ENCODE peak calls at places on chromosome 5, in nine cellular contexts. Y is body of pancreas; H is IMR-90; X is right lobe of liver; B is heart left ventricle; U is breast epithelium; J is psoas muscle; R is CD4-positive, alpha-beta memory T cell; E is tibial nerve. K is an unnamed sample. For H3K4me1, the result is how much of the 10 kb centered on the place peaks cover.

GRCh38 chr5:55880453-55880852 is 29.3 kb downstream of the IL31RA start:
- DNase-seq in R (no peak), Y (no peak), H (no peak), X (no peak), J (no peak), E (no peak), U (no peak), B (no peak), K (no peak)

GRCh38 chr5:66956439-66956838 is 240.2 kb downstream of the CD180 start:
- DNase-seq in R (no peak), Y (no peak), B (no peak), E (no peak), J (no peak), X (no peak), U (no peak), H (no peak), K (no peak)

GRCh38 chr5:56093970-56094369 is 99.2 kb upstream of the IL6ST start:
- DNase-seq in B (no peak), J (no peak), X (no peak), E (no peak), U (no peak), H (no peak), R (no peak), Y (no peak), K (no peak)

GRCh38 chr5:114924784-114925183 is 244.9 kb downstream of the TRIM36 start:
- DNase-seq in U (no peak), H (no peak), X (no peak), R (no peak), J (no peak), E (no peak), Y (no peak), B (no peak), K (no peak)

GRCh38 chr5:147140558-147140957 is 94.3 kb upstream of the STK32A start:
- DNase-seq in X (no peak), H (no peak), R (no peak), U (no peak), E (no peak), B (no peak), Y (no peak), J (no peak), K (no peak)

GRCh38 chr5:141782991-141783598 is 95.1 kb downstream of the PCDH1 start:
- DNase-seq in J (no peak), R (no peak), B (no peak), H (no peak), Y (no peak), E (no peak), U (no peak), X (no peak), K (no peak)

GRCh38 chr5:39394946-39395345 is 29.8 kb downstream of the DAB2 start:
- DNase-seq in B (no peak), X (no peak), R (no peak), E (no peak), H (peak), U (no peak), J (no peak), Y (no peak), K (no peak)

GRCh38 chr5:92371889-92372235 is 988.7 kb upstream of the ARRDC3 start:
- DNase-seq in Y (no peak), R (no peak), U (no peak), B (no peak), E (no peak), H (peak), J (no peak), X (no peak), K (no peak)

GRCh38 chr5:150641826-150642566 is 1.5 kb downstream of the SYNPO start:
- DNase-seq in B (no peak), H (no peak), R (no peak), Y (no peak), J (no peak), X (no peak), U (no peak), E (no peak), K (no peak)

GRCh38 chr5:68465133-68465532 is 249.6 kb downstream of the PIK3R1 start:
- DNase-seq in R (no peak), H (no peak), Y (no peak), J (no peak), E (no peak), B (no peak), X (no peak), U (no peak), K (no peak)

GRCh38 chr5:14061106-14061505 is 82.0 kb upstream of the TRIO start:
- DNase-seq in R (no peak), E (no peak), Y (no peak), J (no peak), H (no peak), B (no peak), X (no peak), U (no peak), K (no peak)

GRCh38 chr5:35313296-35313695 is 83.0 kb upstream of the PRLR start:
- DNase-seq in R (no peak), B (no peak), E (peak), U (peak), H (peak), X (no peak), J (no peak), Y (peak), K (no peak)

GRCh38 chr5:110727025-110727314 is 499 bp upstream of the TMEM232 start:
- DNase-seq in J (no peak), E (no peak), Y (no peak), B (no peak), H (peak), U (no peak), R (no peak), X (no peak), K (no peak)

GRCh38 chr5:110865400-110866094 is 126.7 kb downstream of the SLC25A46 start:
- DNase-seq in Y (no peak), J (no peak), U (no peak), X (no peak), R (no peak), H (peak), E (no peak), B (no peak), K (no peak)

GRCh38 chr5:55407059-55407684 is 99.4 kb downstream of the MTREX start:
- DNase-seq in X (no peak), B (no peak), J (no peak), R (no peak), E (peak), H (peak), U (no peak), Y (peak), K (no peak)

GRCh38 chr5:179769796-179770195 is 24.0 kb upstream of the LTC4S start:
- DNase-seq in E (no peak), Y (no peak), X (no peak), U (no peak), J (no peak), R (no peak), B (no peak), H (no peak), K (no peak)

GRCh38 chr5:167947312-167947711 is 344.1 kb upstream of the WWC1 start:
- DNase-seq in X (no peak), U (no peak), R (no peak), H (peak), J (peak), Y (no peak), E (peak), B (peak), K (no peak)

GRCh38 chr5:67182406-67182805 is 14.2 kb downstream of the CD180 start:
- DNase-seq in H (peak), Y (peak), J (peak), R (no peak), B (peak), E (peak), X (no peak), U (peak), K (no peak)

GRCh38 chr5:67267522-67268232 is 71.1 kb upstream of the CD180 start:
- DNase-seq in X (peak), U (no peak), J (peak), E (no peak), Y (no peak), H (no peak), B (peak), R (no peak), K (no peak)

GRCh38 chr5:168291281-168291960 is at the start of gene WWC1:
- DNase-seq in R (peak), U (peak), E (no peak), H (peak), B (no peak), J (peak), Y (peak), X (peak), K (no peak)

GRCh38 chr5:179378441-179379271 is 33.4 kb upstream of the ADAMTS2 start:
- DNase-seq in H (peak), J (no peak), B (no peak), Y (peak), E (no peak), X (peak), U (no peak), R (no peak), K (no peak)

GRCh38 chr5:131536211-131536826 is 98.7 kb downstream of the RAPGEF6 start:
- DNase-seq in B (no peak), E (no peak), Y (no peak), H (peak), R (no peak), U (no peak), J (no peak), X (no peak), K (no peak)

GRCh38 chr5:179244051-179244450 is 101.2 kb downstream of the ADAMTS2 start:
- DNase-seq in B (no peak), H (no peak), U (no peak), E (no peak), J (no peak), Y (no peak), R (no peak), X (no peak), K (no peak)

GRCh38 chr5:68762201-68762600 is 331.6 kb upstream of the SLC30A5 start:
- DNase-seq in J (no peak), R (no peak), Y (no peak), E (no peak), X (no peak), H (no peak), B (no peak), U (no peak), K (no peak)

GRCh38 chr5:65076251-65076869 is 307.6 kb downstream of the CWC27 start:
- DNase-seq in U (no peak), B (peak), E (peak), X (no peak), Y (peak), H (peak), R (peak), J (peak), K (no peak)

GRCh38 chr5:79754865-79755555 is 65.4 kb downstream of the CMYA5 start:
- DNase-seq in Y (no peak), U (no peak), J (no peak), B (no peak), H (no peak), E (no peak), X (peak), R (no peak), K (no peak)

GRCh38 chr5:36450229-36451024 is 148.7 kb upstream of the RANBP3L start:
- DNase-seq in B (no peak), R (no peak), U (no peak), H (no peak), J (no peak), E (no peak), X (no peak), Y (no peak), K (no peak)

GRCh38 chr5:163687421-163687820 is 182.0 kb downstream of the MAT2B start:
- DNase-seq in H (no peak), R (no peak), J (no peak), E (no peak), U (no peak), Y (no peak), X (no peak), B (no peak), K (no peak)

GRCh38 chr5:177992466-177992865 is 3.6 kb downstream of the PROP1 start:
- DNase-seq in R (no peak), B (no peak), U (no peak), H (no peak), E (no peak), Y (no peak), X (no peak), J (no peak), K (no peak)

GRCh38 chr5:150142800-150143724 is 12.6 kb downstream of the PDGFRB start:
- DNase-seq in X (peak), H (peak), E (peak), Y (peak), B (peak), R (no peak), U (peak), J (peak), K (peak)

GRCh38 chr5:72093824-72094223 is 13.5 kb upstream of the MAP1B start:
- DNase-seq in U (no peak), R (no peak), X (no peak), Y (no peak), E (no peak), B (no peak), J (no peak), H (no peak), K (no peak)

GRCh38 chr5:57037355-57037754 is 85.4 kb upstream of the MIER3 start:
- DNase-seq in R (no peak), U (no peak), J (no peak), Y (no peak), X (no peak), E (no peak), H (no peak), B (no peak), K (no peak)

DNA sequence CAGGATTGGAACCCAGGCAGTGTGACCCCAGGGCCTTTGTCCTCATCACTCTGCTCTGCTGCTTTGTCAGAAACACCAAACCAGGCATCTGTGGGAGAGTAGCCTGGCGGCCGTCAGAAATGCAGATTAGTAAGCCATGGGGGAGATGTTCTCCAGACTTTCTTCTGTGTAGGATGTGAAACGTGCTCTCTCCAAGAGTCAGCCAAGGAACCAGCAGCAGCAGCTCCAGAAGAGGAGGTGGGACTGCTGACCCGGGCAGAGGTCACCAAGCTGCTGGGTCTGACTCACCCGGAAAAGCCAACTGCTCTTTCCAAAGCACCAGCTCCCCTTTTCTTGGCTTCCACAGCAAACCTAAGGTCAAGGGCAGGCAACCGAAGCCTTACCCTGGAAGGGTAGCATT is 14.4 kb upstream of the ABLIM3 start:
- DNase-seq in U (no peak), B (no peak), E (no peak), R (no peak), Y (no peak), J (no peak), X (no peak), H (no peak), K (no peak)
- H3K4me1 ChIP-seq in U (under half), B (under half), E (under half), R (under half), Y (under half), J (under half), X (under half), H (under half), K (under half)

GRCh38 chr5:135242496-135243193 is 156.4 kb downstream of the MACROH2A1 start:
- DNase-seq in E (peak), J (peak), Y (no peak), R (no peak), X (peak), H (peak), B (no peak), U (peak), K (peak)
- H3K4me1 ChIP-seq in E (under half), J (half or more), Y (under half), R (under half), X (under half), H (half or more), B (under half), U (under half), K (half or more)

GRCh38 chr5:143016777-143017374 is 246.7 kb downstream of the ARHGAP26 start:
- DNase-seq in E (no peak), H (peak), B (no peak), R (peak), X (no peak), U (no peak), J (no peak), Y (peak), K (no peak)
- H3K4me1 ChIP-seq in E (under half), H (under half), B (under half), R (under half), X (under half), U (under half), J (under half), Y (under half), K (under half)

DNA sequence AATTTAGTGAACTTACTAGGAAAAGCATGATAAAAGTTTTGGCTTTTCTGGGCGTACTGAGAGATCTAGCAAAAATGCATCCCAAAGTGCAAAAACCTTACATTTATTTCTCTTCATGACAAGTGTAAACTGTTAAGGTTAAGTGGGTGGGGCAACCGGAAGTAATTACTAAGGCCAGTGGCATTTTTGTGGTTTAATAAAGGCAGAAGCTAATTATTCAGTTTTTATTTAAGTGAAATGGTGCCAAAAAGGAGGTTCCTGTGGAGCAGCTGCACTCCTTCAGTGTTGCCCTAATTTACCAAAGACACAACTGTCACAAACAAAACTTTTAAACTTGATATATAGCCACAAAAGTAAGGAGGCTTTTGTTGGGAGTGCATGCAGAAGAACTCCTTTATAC is 81.6 kb downstream of the NDUFS4 start:
- DNase-seq in J (no peak), U (no peak), E (no peak), Y (no peak), H (peak), X (no peak), B (no peak), R (no peak), K (no peak)
- H3K4me1 ChIP-seq in J (under half), U (under half), E (under half), Y (under half), H (under half), X (under half), B (under half), R (under half), K (under half)

DNA sequence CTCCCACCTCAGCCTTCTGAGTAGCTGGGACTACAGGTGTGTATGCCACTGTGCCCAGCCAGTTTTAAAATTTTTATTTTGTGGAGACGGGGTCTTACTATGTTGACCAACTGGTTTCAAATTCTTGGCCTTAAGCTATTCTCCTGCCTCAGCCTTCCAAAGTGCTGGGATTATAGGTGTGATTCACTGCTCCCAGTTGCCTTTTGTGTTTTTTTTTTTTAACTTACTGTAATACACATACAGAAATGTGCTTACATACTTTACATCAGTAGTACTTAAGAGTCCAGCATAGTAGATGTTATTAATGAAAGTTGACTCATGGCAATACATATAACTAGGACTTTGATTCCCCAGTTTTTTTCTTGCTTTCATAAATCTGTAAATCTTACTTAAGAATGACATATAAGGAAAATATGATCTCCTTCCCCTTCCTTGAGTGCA is 4.7 kb downstream of the MAN2A1 start:
- DNase-seq in J (no peak), Y (no peak), X (no peak), H (peak), U (no peak), E (no peak), B (no peak), R (no peak), K (no peak)
- H3K4me1 ChIP-seq in J (half or more), Y (half or more), X (under half), H (under half), U (under half), E (under half), B (under half), R (half or more), K (half or more)

DNA sequence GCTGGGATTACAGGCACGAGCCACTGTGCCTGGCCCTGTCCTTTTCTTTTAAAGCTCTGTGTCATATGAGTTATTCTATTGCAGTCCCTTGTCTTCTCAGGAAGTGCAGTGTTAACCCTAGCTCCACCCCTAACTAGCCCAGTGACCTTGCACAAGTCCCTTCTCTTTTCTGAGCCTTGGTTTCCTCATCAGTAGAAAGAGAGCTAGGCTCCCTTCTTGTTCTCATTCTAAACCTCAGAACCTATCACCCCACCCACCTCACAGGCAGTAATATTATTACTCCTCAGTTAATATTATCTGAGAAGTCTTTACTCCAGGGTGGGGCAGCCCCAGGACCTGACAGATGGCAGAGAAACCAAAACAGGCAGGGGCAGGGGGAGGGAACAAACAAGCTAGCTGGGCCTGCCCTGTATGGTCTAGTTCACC is 7.2 kb downstream of the CYFIP2 start:
- DNase-seq in Y (no peak), H (no peak), X (no peak), U (no peak), J (no peak), E (no peak), B (no peak), R (no peak), K (no peak)
- H3K4me1 ChIP-seq in Y (under half), H (under half), X (under half), U (under half), J (under half), E (under half), B (under half), R (half or more), K (under half)

GRCh38 chr5:1642621-1643061 is 118.9 kb upstream of the LPCAT1 start:
- DNase-seq in X (peak), J (no peak), H (no peak), U (no peak), B (no peak), Y (no peak), R (no peak), E (no peak), K (no peak)

GRCh38 chr5:1642221-1642620 is 118.5 kb upstream of the LPCAT1 start:
- DNase-seq in E (no peak), R (no peak), J (no peak), Y (no peak), H (no peak), U (no peak), X (peak), B (no peak), K (no peak)

GRCh38 chr5:1640276-1640898 is 116.6 kb upstream of the LPCAT1 start:
- DNase-seq in U (no peak), R (no peak), H (no peak), Y (no peak), X (peak), E (no peak), J (no peak), B (no peak), K (no peak)

GRCh38 chr5:1641041-1641440 is 117.3 kb upstream of the LPCAT1 start:
- DNase-seq in X (peak), Y (no peak), R (no peak), B (no peak), H (no peak), J (no peak), E (no peak), U (no peak), K (no peak)

GRCh38 chr5:1641560-1642166 is 117.9 kb upstream of the LPCAT1 start:
- DNase-seq in J (peak), R (peak), H (peak), U (peak), E (peak), Y (peak), X (peak), B (peak), K (no peak)
- H3K4me1 ChIP-seq in J (under half), R (under half), H (under half), U (under half), E (under half), Y (under half), X (under half), B (under half), K (under half)

GRCh38 chr5:90915393-90915792 is 356.8 kb downstream of the ADGRV1 start:
- DNase-seq in E (no peak), Y (no peak), H (no peak), U (no peak), R (no peak), J (no peak), B (no peak), X (peak), K (no peak)

GRCh38 chr5:90909945-90910344 is 351.3 kb downstream of the ADGRV1 start:
- DNase-seq in H (no peak), E (no peak), B (no peak), X (no peak), U (no peak), Y (no peak), J (no peak), R (no peak), K (no peak)

GRCh38 chr5:90909091-90909503 is 350.5 kb downstream of the ADGRV1 start:
- DNase-seq in Y (no peak), R (no peak), J (no peak), X (peak), H (peak), E (no peak), B (peak), U (no peak), K (no peak)

GRCh38 chr5:90911169-90911568 is 352.6 kb downstream of the ADGRV1 start:
- DNase-seq in R (no peak), J (no peak), B (no peak), H (no peak), U (no peak), X (no peak), E (no peak), Y (no peak), K (no peak)
- H3K4me1 ChIP-seq in R (under half), J (under half), B (under half), H (under half), U (under half), X (under half), E (under half), Y (under half), K (under half)

GRCh38 chr5:96961053-96961452 is 25.2 kb downstream of the LNPEP start:
- DNase-seq in H (no peak), E (no peak), U (no peak), Y (no peak), J (no peak), X (no peak), B (no peak), R (peak), K (no peak)
- H3K4me1 ChIP-seq in H (under half), E (under half), U (under half), Y (under half), J (half or more), X (under half), B (under half), R (half or more), K (under half)